ENCODE peak calls at places on chromosomes 6 and 20, in four cellular contexts. N, T, Y and R are unnamed samples.

GRCh38 chr6:319177-320131 is 27.2 kb downstream of the DUSP22 start:
- DNase-seq in T (no peak), N (no peak), Y (no peak), R (no peak)

GRCh38 chr6:154414021-154414813 is 57.6 kb upstream of the IPCEF1 start:
- DNase-seq in Y (no peak), T (no peak), N (no peak), R (no peak)

GRCh38 chr6:6105472-6106036 is 98.8 kb upstream of the NRN1 start:
- DNase-seq in N (no peak), T (no peak), Y (no peak), R (no peak)

GRCh38 chr20:10115021-10115420 is 80.2 kb downstream of the ANKEF1 start:
- DNase-seq in T (no peak), Y (no peak), N (no peak), R (no peak)

GRCh38 chr6:42088101-42088591 is 37.8 kb downstream of the TAF8 start:
- DNase-seq in Y (no peak), N (no peak), T (no peak), R (no peak)

GRCh38 chr20:19737025-19737424 is 21.0 kb upstream of the RIN2 start:
- DNase-seq in T (no peak), N (no peak), Y (no peak), R (no peak)

GRCh38 chr20:35462351-35462750 is 7.0 kb downstream of the CEP250 start:
- DNase-seq in T (no peak), Y (no peak), N (no peak), R (no peak)

GRCh38 chr6:134138226-134138975 is 86.0 kb upstream of the SLC2A12 start:
- DNase-seq in Y (no peak), T (no peak), N (no peak), R (no peak)

GRCh38 chr6:44701637-44702101 is 314.2 kb downstream of the CDC5L start:
- DNase-seq in T (no peak), N (no peak), Y (no peak), R (no peak)

GRCh38 chr6:155272353-155273222 is 8.8 kb downstream of the CLDN20 start:
- DNase-seq in T (peak; percentile 40), N (no peak), Y (no peak), R (no peak)

GRCh38 chr6:3835055-3835731 is 14.0 kb upstream of the FAM50B start:
- DNase-seq in Y (peak; percentile 37), N (no peak), T (no peak), R (no peak)

GRCh38 chr6:43878823-43879495 is 108.9 kb downstream of the VEGFA start:
- DNase-seq in N (peak; percentile 80), T (no peak), Y (peak; percentile 57), R (no peak)

GRCh38 chr20:19074828-19075516 is 137.5 kb upstream of the SLC24A3 start:
- DNase-seq in Y (no peak), T (no peak), N (no peak), R (no peak)

GRCh38 chr20:16191496-16191895 is 381.8 kb downstream of the KIF16B start:
- DNase-seq in T (no peak), Y (no peak), N (no peak), R (no peak)

GRCh38 chr6:167855825-167856425 is 29.2 kb downstream of the AFDN start:
- DNase-seq in T (no peak), N (no peak), Y (no peak), R (no peak)

GRCh38 chr6:35736293-35736894 is 438 bp upstream of the ARMC12 start:
- DNase-seq in T (peak; percentile 79), N (peak; percentile 81), Y (peak; percentile 85), R (peak; percentile 89)

GRCh38 chr6:111662192-111662793 is 56.6 kb upstream of the TRAF3IP2 start:
- DNase-seq in Y (no peak), N (no peak), T (no peak), R (no peak)

GRCh38 chr6:3876131-3876530 is 27.0 kb downstream of the FAM50B start:
- DNase-seq in Y (no peak), T (no peak), N (no peak), R (peak; percentile 89)

GRCh38 chr6:3271756-3272155 is 13.0 kb downstream of the PSMG4 start:
- DNase-seq in N (no peak), Y (no peak), T (no peak), R (no peak)

GRCh38 chr6:67883500-67884366 is 751.3 kb upstream of the ADGRB3 start:
- DNase-seq in N (no peak), Y (no peak), T (no peak), R (no peak)

GRCh38 chr20:44026932-44027685 is 112.5 kb downstream of the TOX2 start:
- DNase-seq in T (no peak), N (peak; percentile 38), Y (peak; percentile 17), R (peak; percentile 57)

GRCh38 chr6:90068264-90068663 is 174.0 kb downstream of the GJA10 start:
- DNase-seq in Y (no peak), N (no peak), T (no peak), R (no peak)

GRCh38 chr6:48567016-48567415 is 456.0 kb upstream of the PTCHD4 start:
- DNase-seq in N (no peak), Y (no peak), T (no peak), R (no peak)

GRCh38 chr6:56637640-56638039 is 5.0 kb downstream of the DST start:
- DNase-seq in T (no peak), N (peak; percentile 43), Y (no peak), R (no peak)

DNA sequence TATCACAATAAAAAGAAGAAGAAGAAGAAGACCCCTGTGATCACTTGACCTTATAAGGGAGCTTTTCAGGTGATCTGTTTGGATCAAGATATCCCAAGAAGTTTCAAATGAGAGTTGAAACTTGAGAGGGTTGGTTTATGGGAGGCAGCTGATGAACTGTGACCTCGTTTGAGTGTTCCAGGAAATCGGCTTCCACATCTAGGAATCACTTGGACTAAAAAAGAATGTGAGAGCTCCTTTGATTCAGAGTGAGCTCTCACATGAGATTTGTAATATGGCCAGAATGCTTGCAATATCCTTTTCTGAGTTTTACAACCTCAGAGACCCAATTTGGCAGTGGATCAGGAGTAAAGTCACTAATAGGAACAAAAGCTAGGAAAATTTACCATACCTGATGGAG is 228.1 kb downstream of the ATXN1 start:
- DNase-seq in T (no peak), Y (no peak), N (no peak), R (no peak)
- TF ChIP-seq EP300 in T (no peak), Y (no peak), N (no peak), R (no peak)

GRCh38 chr6:165985281-165985925 is 182.2 kb downstream of the TBXT start:
- DNase-seq in Y (no peak), T (no peak), N (no peak), R (no peak)

GRCh38 chr6:165985926-165986646 is 181.6 kb downstream of the TBXT start:
- DNase-seq in Y (no peak), T (peak; percentile 31), N (no peak), R (no peak)

GRCh38 chr6:165988306-165988756 is 179.3 kb downstream of the TBXT start:
- DNase-seq in Y (no peak), N (no peak), T (no peak), R (no peak)

GRCh38 chr6:165987483-165988305 is 180.0 kb downstream of the TBXT start:
- DNase-seq in N (peak; percentile 90), Y (peak; percentile 54), T (peak; percentile 94), R (peak; percentile 82)

DNA sequence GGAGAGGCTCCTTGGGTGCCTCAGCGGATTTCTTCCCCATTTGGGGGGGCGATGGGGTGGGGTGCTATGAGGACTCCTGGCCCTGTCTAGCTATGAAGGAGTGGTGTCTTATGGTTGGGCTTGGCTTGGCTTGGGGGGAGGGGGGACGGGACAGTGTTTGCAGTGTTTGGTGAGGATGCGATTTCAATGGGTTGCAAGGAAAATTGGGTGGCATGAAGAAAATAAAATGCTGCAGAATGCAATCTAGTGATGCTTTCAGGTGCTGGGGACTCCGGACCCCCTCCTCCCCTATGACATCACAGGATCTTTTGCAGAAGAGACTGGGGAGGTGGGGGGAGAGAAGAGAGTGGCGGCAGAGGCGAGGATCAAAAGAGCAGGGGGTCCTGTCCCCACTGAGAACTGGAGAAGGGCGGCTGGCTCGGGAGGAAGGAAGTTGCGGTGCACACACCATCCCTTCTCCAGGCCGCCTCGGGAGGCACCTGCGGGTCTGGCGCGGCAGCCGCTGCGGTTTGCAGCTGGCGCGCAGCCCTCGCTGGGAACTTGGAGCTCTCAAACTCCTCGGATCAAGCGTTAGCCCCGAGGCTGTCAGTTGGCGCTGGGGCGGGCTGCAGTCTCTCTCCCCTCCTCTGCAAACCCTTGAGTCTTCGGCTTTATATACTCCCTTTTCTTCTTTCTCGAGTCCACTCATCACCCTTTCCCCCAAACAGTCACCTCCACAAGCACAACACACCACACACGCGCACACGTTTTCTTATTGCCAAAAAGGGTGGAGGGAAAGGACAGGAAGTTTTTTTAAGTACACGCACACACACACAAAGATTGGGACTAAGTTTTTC is 180.8 kb downstream of the TBXT start:
- DNase-seq in T (peak; percentile 49), Y (no peak), N (peak; percentile 62), R (no peak)
- H3K4me3 ChIP-seq in T (peak overlapping the region; percentile 67), Y (peak overlapping the region; percentile 57), N (peak overlapping the region; percentile 45), R (peak overlapping the region; percentile 48)

DNA sequence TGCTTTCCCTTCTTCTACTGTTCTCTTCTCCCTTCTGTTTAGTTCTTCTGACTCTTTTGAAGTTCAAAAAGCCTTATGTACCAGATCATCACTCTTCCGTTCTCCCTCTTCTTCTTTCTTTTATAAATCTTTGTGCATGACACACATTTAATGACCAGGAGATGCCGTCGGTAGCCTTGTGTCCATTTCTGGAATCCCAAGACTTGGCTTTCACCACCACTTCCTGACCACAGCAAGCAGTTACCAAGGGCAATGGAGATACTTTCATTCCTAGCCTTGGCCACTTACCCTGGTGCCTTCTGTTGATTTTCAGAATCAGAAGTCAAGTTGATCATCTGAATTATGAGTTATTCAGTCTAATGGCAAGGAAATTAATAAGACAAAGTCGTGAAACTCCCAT is 268.5 kb upstream of the QKI start:
- DNase-seq in T (no peak), Y (no peak), N (no peak), R (no peak)
- TF ChIP-seq EP300 in T (no peak), Y (no peak), N (no peak), R (no peak)

DNA sequence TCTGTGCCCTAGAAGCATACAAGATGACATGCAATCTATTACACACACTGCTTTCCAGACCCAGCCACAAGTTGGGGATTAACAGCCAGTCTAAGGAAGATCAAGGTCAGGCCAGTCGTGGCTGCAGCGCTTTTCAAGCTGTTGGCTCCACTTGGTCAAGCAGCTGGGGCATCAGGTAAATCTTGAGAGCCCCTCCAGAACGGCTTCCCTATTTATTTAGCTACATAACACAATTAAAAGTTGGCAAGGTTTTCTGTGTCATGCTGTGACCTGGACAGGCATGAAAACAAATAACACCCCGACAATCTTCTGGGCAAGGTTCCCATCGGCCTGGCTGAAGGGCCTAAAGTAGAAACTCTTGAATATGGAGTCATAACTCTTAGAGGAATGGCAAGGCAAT is 524.3 kb downstream of the PRKN start:
- DNase-seq in N (no peak), T (no peak), Y (no peak), R (no peak)
- H3K4me3 ChIP-seq in N (no peak overlapping the region), T (no peak overlapping the region), Y (no peak overlapping the region), R (no peak overlapping the region)